ENCODE peak calls at places on chromosomes 11 and 22, in five cellular contexts. W is OCI-M1, R is upper lobe of right lung, M is left ventricle myocardium inferior, S is head of caudate nucleus. C is an unnamed sample.

GRCh38 chr11:124799384-124800225 is 601 bp downstream of the MSANTD2 start:
- DNase-seq in S (peak; percentile 44), R (peak; percentile 76), W (peak; percentile 67), M (peak; percentile 22), C (no peak)

GRCh38 chr11:118996926-118997626 is 862 bp upstream of the CENATAC start:
- DNase-seq in R (no peak), M (no peak), S (peak; percentile 36), W (peak; percentile 78), C (no peak)

GRCh38 chr11:128328955-128329551 is 258.3 kb downstream of the ETS1 start:
- DNase-seq in R (no peak), S (no peak), W (no peak), M (no peak), C (no peak)

GRCh38 chr11:120167659-120168058 is 29.7 kb upstream of the TRIM29 start:
- DNase-seq in S (no peak), W (no peak), R (peak; percentile 31), M (no peak), C (no peak)

GRCh38 chr11:119337581-119338317 is 2.9 kb downstream of the C1QTNF5 start:
- DNase-seq in S (no peak), M (no peak), R (peak; percentile 59), W (peak; percentile 68), C (no peak)

GRCh38 chr11:77761481-77761880 is 59.0 kb downstream of the RSF1 start:
- DNase-seq in S (no peak), M (no peak), W (no peak), R (no peak), C (no peak)

GRCh38 chr11:79427126-79427525 is 13.7 kb downstream of the TENM4 start:
- DNase-seq in W (no peak), S (no peak), R (no peak), M (no peak), C (no peak)

GRCh38 chr11:2777396-2777795 is 77.6 kb upstream of the KCNQ1OT1 start:
- DNase-seq in M (peak; percentile 7), S (no peak), W (no peak), R (peak; percentile 56), C (no peak)

GRCh38 chr11:79329561-79329960 is 111.3 kb downstream of the TENM4 start:
- DNase-seq in R (no peak), S (no peak), W (no peak), M (no peak), C (no peak)

GRCh38 chr22:36480941-36481392 is 473 bp downstream of the TXN2 start:
- DNase-seq in W (no peak), S (no peak), R (no peak), M (no peak), C (no peak)

GRCh38 chr11:73405146-73405510 is 28.9 kb downstream of the RELT start:
- DNase-seq in S (no peak), R (no peak), W (no peak), M (no peak), C (no peak)

GRCh38 chr11:61537326-61537725 is 28.8 kb downstream of the LRRC10B start:
- DNase-seq in W (no peak), R (no peak), M (no peak), S (no peak), C (no peak)

GRCh38 chr11:100855466-100856067 is 168.5 kb downstream of the ARHGAP42 start:
- DNase-seq in S (no peak), R (no peak), W (peak; percentile 71), M (no peak), C (peak; percentile 13)